ENCODE peak calls at places on chromosomes 16 and 17, in nine cellular contexts. A, R, W, S, G, O, Z, V and Y are unnamed samples.

GRCh38 chr16:26717826-26718225 is 348.9 kb upstream of the C16orf82 start:
- DNase-seq in A (no peak), R (no peak), W (no peak), S (no peak), G (no peak), O (no peak), Z (no peak), V (no peak), Y (no peak)

GRCh38 chr17:79633937-79634813 is 23.3 kb upstream of the RBFOX3 start:
- DNase-seq in A (no peak), R (no peak), W (peak; percentile 14), S (no peak), G (peak; percentile 4), O (peak; percentile 8), Z (no peak), V (no peak), Y (peak; percentile 43)

GRCh38 chr16:84509032-84509950 is 4.8 kb upstream of the MEAK7 start:
- DNase-seq in A (no peak), R (no peak), W (no peak), S (peak; percentile 6), G (no peak), O (peak; percentile 16), Z (no peak), V (no peak), Y (peak; percentile 74)

GRCh38 chr16:75248142-75248535 is 3.3 kb downstream of the BCAR1 start:
- DNase-seq in A (no peak), R (no peak), W (no peak), S (no peak), G (no peak), O (no peak), Z (no peak), V (no peak), Y (no peak)

GRCh38 chr17:63696381-63696961 is 3.5 kb downstream of the LIMD2 start:
- DNase-seq in A (no peak), R (peak; percentile 21), W (peak; percentile 72), S (no peak), G (no peak), O (no peak), Z (no peak), V (no peak), Y (no peak)

GRCh38 chr16:31493506-31494125 is 10.7 kb downstream of the SLC5A2 start:
- DNase-seq in A (no peak), R (no peak), W (no peak), S (no peak), G (no peak), O (no peak), Z (no peak), V (no peak), Y (no peak)

GRCh38 chr17:74631468-74632195 is 8.1 kb upstream of the CD300E start:
- DNase-seq in A (no peak), R (no peak), W (no peak), S (no peak), G (no peak), O (no peak), Z (no peak), V (no peak), Y (no peak)

GRCh38 chr16:69150146-69150865 is 17.9 kb downstream of the UTP4 start:
- DNase-seq in A (no peak), R (peak; percentile 55), W (peak; percentile 82), S (no peak), G (no peak), O (no peak), Z (no peak), V (peak; percentile 25), Y (no peak)

GRCh38 chr17:9517396-9517795 is 58.2 kb downstream of the STX8 start:
- DNase-seq in A (no peak), R (no peak), W (no peak), S (no peak), G (no peak), O (no peak), Z (no peak), V (no peak), Y (no peak)

GRCh38 chr17:69857412-69857835 is 217.6 kb upstream of the KCNJ16 start:
- DNase-seq in A (no peak), R (peak; percentile 8), W (no peak), S (no peak), G (no peak), O (no peak), Z (no peak), V (no peak), Y (no peak)

GRCh38 chr16:81641403-81642106 is 137.5 kb upstream of the PLCG2 start:
- DNase-seq in A (no peak), R (no peak), W (no peak), S (no peak), G (no peak), O (no peak), Z (no peak), V (no peak), Y (no peak)

GRCh38 chr17:77735341-77736206 is 222.9 kb upstream of the TNRC6C start:
- DNase-seq in A (no peak), R (no peak), W (peak; percentile 30), S (peak; percentile 83), G (peak; percentile 22), O (no peak), Z (no peak), V (no peak), Y (no peak)

GRCh38 chr17:77735051-77735340 is 223.5 kb upstream of the TNRC6C start:
- DNase-seq in A (no peak), R (no peak), W (peak; percentile 42), S (peak; percentile 50), G (peak; percentile 21), O (no peak), Z (no peak), V (no peak), Y (no peak)

GRCh38 chr17:77736207-77736600 is 222.3 kb upstream of the TNRC6C start:
- DNase-seq in A (no peak), R (no peak), W (peak; percentile 29), S (peak; percentile 43), G (no peak), O (no peak), Z (no peak), V (no peak), Y (peak; percentile 8)

GRCh38 chr17:77734371-77735050 is 224.0 kb upstream of the TNRC6C start:
- DNase-seq in A (no peak), R (no peak), W (peak; percentile 67), S (peak; percentile 96), G (peak; percentile 82), O (no peak), Z (peak; percentile 83), V (peak; percentile 58), Y (peak; percentile 69)

GRCh38 chr17:77733576-77734296 is 224.8 kb upstream of the TNRC6C start:
- DNase-seq in A (no peak), R (no peak), W (no peak), S (no peak), G (no peak), O (no peak), Z (no peak), V (no peak), Y (no peak)
- H3K4me3 ChIP-seq in A (no peak overlapping the region), R (no peak overlapping the region), W (no peak overlapping the region), S (no peak overlapping the region), G (no peak overlapping the region), O (no peak overlapping the region), Z (no peak overlapping the region), V (no peak overlapping the region), Y (no peak overlapping the region)

DNA sequence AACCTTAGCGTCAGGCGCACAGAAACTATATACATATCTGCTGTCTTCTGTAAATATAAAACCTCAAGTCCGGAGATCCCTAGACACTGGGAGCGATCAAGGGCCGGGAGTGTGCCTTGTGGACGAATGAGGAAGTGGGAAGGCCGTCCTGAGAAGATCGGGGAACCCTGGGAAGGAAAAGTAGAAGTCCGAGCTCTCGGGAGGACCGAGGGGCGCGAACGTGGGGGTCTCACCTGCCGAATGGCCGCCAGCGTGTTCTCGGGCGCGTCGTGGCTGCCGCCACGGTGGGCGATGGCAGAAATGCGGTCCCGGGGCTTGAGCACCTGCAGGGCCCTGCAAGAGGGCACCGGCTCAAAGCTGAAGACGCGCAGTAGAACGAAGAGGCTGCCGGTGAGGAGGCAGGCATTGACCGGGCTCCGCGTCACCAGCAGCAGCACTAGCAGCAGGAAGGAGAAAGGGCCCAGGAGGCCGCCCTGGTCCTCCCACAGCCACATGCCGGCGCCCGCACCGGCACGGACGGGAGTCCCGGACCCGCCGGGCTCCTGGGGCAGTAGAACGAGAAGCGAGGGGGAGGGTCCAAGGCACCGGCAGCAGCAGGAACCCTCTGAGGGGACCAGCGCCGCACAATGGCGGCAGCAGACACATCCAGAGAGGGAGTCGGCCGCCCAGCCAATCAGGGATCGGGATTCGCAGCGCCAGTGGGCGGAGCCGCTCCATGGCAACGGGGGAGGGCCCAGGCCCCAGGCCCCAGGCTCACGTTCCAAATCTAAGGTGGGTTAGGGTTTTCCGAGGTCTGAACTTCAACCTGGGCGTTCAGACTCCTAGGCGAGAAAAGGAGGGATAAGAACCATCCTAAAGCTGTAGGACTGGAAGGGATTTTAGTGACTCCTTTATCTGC is at the start of gene GDE1:
- DNase-seq in A (peak; percentile 36), R (peak; percentile 69), W (peak; percentile 98), S (peak; percentile 97), G (peak; percentile 95), O (peak; percentile 98), Z (peak; percentile 92), V (peak; percentile 93), Y (peak; percentile 99)
- TF ChIP-seq POLR2A in A (peak; percentile 62), R (peak; percentile 77), W (peak; percentile 91), S (peak; percentile 95), G (peak; percentile 77), O (peak; percentile 85), Z (peak; percentile 92), V (peak; percentile 92), Y (peak; percentile 34)

GRCh38 chr16:3578610-3579551 is 1.7 kb upstream of the NLRC3 start:
- DNase-seq in A (no peak), R (no peak), W (peak; percentile 86), S (no peak), G (no peak), O (no peak), Z (no peak), V (no peak), Y (no peak)
- H3K4me3 ChIP-seq in A (no peak overlapping the region), R (no peak overlapping the region), W (no peak overlapping the region), S (no peak overlapping the region), G (no peak overlapping the region), O (no peak overlapping the region), Z (no peak overlapping the region), V (no peak overlapping the region), Y (no peak overlapping the region)

DNA sequence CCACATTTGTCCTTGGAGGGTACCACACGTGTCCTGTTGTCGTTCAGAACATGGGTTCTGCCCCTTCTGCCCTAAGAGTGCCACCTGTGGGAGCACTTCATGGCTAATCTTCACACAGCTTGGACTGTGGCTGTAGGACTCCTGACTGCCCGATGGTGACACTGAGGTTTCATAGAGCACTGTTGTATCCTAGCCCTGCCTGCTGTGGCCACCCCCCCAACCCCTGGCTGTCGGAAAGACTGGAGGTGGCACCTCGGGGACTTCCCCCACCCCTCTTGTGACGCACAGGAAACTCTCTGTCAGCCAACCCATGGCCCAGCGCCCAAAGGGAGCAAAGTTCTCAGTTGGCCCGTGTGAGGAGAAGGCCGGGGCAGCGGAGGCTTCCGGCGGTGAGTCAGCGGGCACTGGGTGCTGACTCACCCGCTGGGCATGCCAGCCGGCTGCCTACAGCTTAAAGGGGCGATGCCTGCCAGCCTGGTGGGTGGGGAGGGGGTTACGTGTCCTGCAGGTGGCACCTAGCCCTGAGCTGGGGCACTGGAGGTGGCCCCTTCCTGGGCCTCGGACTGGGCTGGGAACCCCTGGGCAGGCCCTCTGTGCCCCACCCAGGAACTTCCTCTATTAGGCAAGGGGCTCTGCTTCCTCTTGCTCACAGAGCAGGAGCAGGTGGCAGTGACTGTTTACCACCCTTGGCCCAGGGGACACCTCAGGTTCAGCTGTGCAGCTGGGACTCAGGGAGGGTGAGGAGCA is 3.4 kb downstream of the MAP2K3 start:
- DNase-seq in A (peak; percentile 82), R (peak; percentile 96), W (peak; percentile 99), S (peak; percentile 97), G (peak; percentile 86), O (peak; percentile 96), Z (peak; percentile 88), V (peak; percentile 94), Y (peak; percentile 99)
- TF ChIP-seq POLR2A in A (peak; percentile 27), R (no peak), W (peak; percentile 55), S (peak; percentile 49), G (no peak), O (peak; percentile 91), Z (peak; percentile 27), V (peak; percentile 73), Y (no peak)

GRCh38 chr17:61459968-61460718 is 7.9 kb downstream of the TBX4 start:
- DNase-seq in A (no peak), R (no peak), W (no peak), S (no peak), G (no peak), O (no peak), Z (no peak), V (no peak), Y (peak; percentile 3)
- H3K4me3 ChIP-seq in A (no peak overlapping the region), R (no peak overlapping the region), W (no peak overlapping the region), S (no peak overlapping the region), G (no peak overlapping the region), O (no peak overlapping the region), Z (no peak overlapping the region), V (no peak overlapping the region), Y (no peak overlapping the region)